ENCODE peak calls at places on chromosome 6, in nine cellular contexts. P is heart right ventricle, D is WTC11, N is ovary, R is upper lobe of right lung, M is astrocyte of the cerebellum, W is OCI-LY7, T is HFFc6, G is tibial artery. Y is an unnamed sample.

GRCh38 chr6:8529250-8529649 is 93.9 kb upstream of the SLC35B3 start:
- DNase-seq in P (no peak), D (no peak), N (no peak), R (no peak), M (no peak), W (no peak), T (no peak), G (no peak), Y (no peak)

GRCh38 chr6:154318711-154319110 is 37.9 kb downstream of the IPCEF1 start:
- DNase-seq in P (no peak), D (no peak), N (no peak), R (no peak), M (no peak), W (no peak), T (no peak), G (no peak), Y (no peak)

GRCh38 chr6:109690373-109690739 is 646 bp downstream of the AK9 start:
- DNase-seq in P (peak; percentile 55), D (peak; percentile 88), N (peak; percentile 56), R (peak; percentile 89), M (no peak), W (peak; percentile 63), T (no peak), G (peak; percentile 74), Y (no peak)

GRCh38 chr6:159540883-159541282 is 152.2 kb downstream of the SOD2 start:
- DNase-seq in P (no peak), D (no peak), N (no peak), R (no peak), M (no peak), W (no peak), T (no peak), G (no peak), Y (no peak)

GRCh38 chr6:53795702-53796450 is 1.1 kb downstream of the LRRC1 start:
- DNase-seq in P (peak; percentile 38), D (peak; percentile 50), N (peak; percentile 45), R (peak; percentile 73), M (no peak), W (peak; percentile 32), T (no peak), G (peak; percentile 80), Y (no peak)

GRCh38 chr6:127148511-127148910 is 30.0 kb downstream of the RSPO3 start:
- DNase-seq in P (no peak), D (no peak), N (no peak), R (no peak), M (no peak), W (no peak), T (no peak), G (no peak), Y (no peak)

GRCh38 chr6:98836025-98836961 is 1.9 kb downstream of the POU3F2 start:
- DNase-seq in P (no peak), D (peak; percentile 68), N (peak; percentile 13), R (no peak), M (no peak), W (no peak), T (no peak), G (no peak), Y (no peak)

GRCh38 chr6:17580518-17581048 is 19.5 kb upstream of the FAM8A1 start:
- DNase-seq in P (peak; percentile 31), D (peak; percentile 60), N (peak; percentile 60), R (peak; percentile 78), M (peak; percentile 11), W (no peak), T (no peak), G (peak; percentile 72), Y (no peak)

GRCh38 chr6:11246722-11247121 is 14.3 kb upstream of the NEDD9 start:
- DNase-seq in P (no peak), D (no peak), N (no peak), R (no peak), M (no peak), W (no peak), T (no peak), G (no peak), Y (no peak)

GRCh38 chr6:134740473-134741192 is 209.3 kb downstream of the ALDH8A1 start:
- DNase-seq in P (no peak), D (no peak), N (no peak), R (no peak), M (peak; percentile 35), W (no peak), T (peak; percentile 52), G (no peak), Y (no peak)

GRCh38 chr6:138473144-138473543 is 26.1 kb downstream of the NHSL1 start:
- DNase-seq in P (no peak), D (no peak), N (no peak), R (no peak), M (no peak), W (no peak), T (no peak), G (no peak), Y (no peak)

GRCh38 chr6:37696841-37697735 is 595 bp downstream of the MDGA1 start:
- DNase-seq in P (peak; percentile 34), D (peak; percentile 25), N (peak; percentile 48), R (peak; percentile 69), M (no peak), W (no peak), T (no peak), G (no peak), Y (no peak)

GRCh38 chr6:110180228-110181008 is at the start of gene CDC40:
- DNase-seq in P (peak; percentile 63), D (peak; percentile 48), N (peak; percentile 71), R (peak; percentile 73), M (no peak), W (no peak), T (no peak), G (peak; percentile 76), Y (no peak)

GRCh38 chr6:134295953-134296553 is 21.9 kb downstream of the SGK1 start:
- DNase-seq in P (no peak), D (no peak), N (peak; percentile 55), R (no peak), M (peak; percentile 87), W (peak; percentile 10), T (peak; percentile 97), G (peak; percentile 74), Y (peak; percentile 94)

GRCh38 chr6:70222350-70222749 is 80.5 kb downstream of the COL9A1 start:
- DNase-seq in P (no peak), D (no peak), N (no peak), R (no peak), M (no peak), W (no peak), T (no peak), G (no peak), Y (no peak)

GRCh38 chr6:57221191-57221935 is 744 bp downstream of the RAB23 start:
- DNase-seq in P (peak; percentile 64), D (peak; percentile 88), N (peak; percentile 77), R (peak; percentile 78), M (no peak), W (peak; percentile 58), T (peak; percentile 12), G (peak; percentile 81), Y (no peak)
- TF ChIP-seq CTCF in P (peak; percentile 49), D (no peak), N (no peak), R (peak; percentile 35), M (peak; percentile 40), W (peak; percentile 53), T (peak; percentile 71), G (peak; percentile 58), Y (no peak)

GRCh38 chr6:152472325-152472724 is 164.8 kb downstream of the SYNE1 start:
- DNase-seq in P (no peak), D (no peak), N (no peak), R (no peak), M (no peak), W (no peak), T (no peak), G (no peak), Y (no peak)

GRCh38 chr6:152474341-152474740 is 162.8 kb downstream of the SYNE1 start:
- DNase-seq in P (no peak), D (no peak), N (no peak), R (no peak), M (no peak), W (no peak), T (no peak), G (no peak), Y (no peak)

GRCh38 chr6:152471459-152472070 is 165.6 kb downstream of the SYNE1 start:
- DNase-seq in P (no peak), D (no peak), N (no peak), R (no peak), M (no peak), W (no peak), T (peak; percentile 18), G (no peak), Y (no peak)
- TF ChIP-seq CTCF in P (no peak), D (no peak), N (no peak), R (no peak), M (no peak), W (no peak), T (no peak), G (no peak), Y (no peak)

GRCh38 chr6:118993803-118994231 is 58.9 kb upstream of the MCM9 start:
- DNase-seq in P (no peak), D (no peak), N (no peak), R (no peak), M (no peak), W (no peak), T (no peak), G (no peak), Y (no peak)
- TF ChIP-seq CTCF in P (no peak), D (no peak), N (no peak), R (no peak), M (no peak), W (no peak), T (no peak), G (no peak), Y (no peak)

GRCh38 chr6:3372184-3372846 is 84.5 kb downstream of the SLC22A23 start:
- DNase-seq in P (no peak), D (no peak), N (no peak), R (no peak), M (no peak), W (no peak), T (no peak), G (no peak), Y (no peak)
- TF ChIP-seq CTCF in P (no peak), D (no peak), N (no peak), R (peak; percentile 5), M (peak; percentile 19), W (peak; percentile 39), T (peak; percentile 19), G (no peak), Y (peak; percentile 17)

GRCh38 chr6:125952764-125953501 is 3.6 kb upstream of the HINT3 start:
- DNase-seq in P (no peak), D (peak; percentile 69), N (no peak), R (peak; percentile 68), M (no peak), W (peak; percentile 18), T (peak; percentile 33), G (no peak), Y (no peak)

GRCh38 chr6:125954735-125955410 is 1.7 kb upstream of the HINT3 start:
- DNase-seq in P (no peak), D (no peak), N (no peak), R (no peak), M (no peak), W (no peak), T (no peak), G (no peak), Y (no peak)

GRCh38 chr6:125951323-125951722 is 5.2 kb upstream of the HINT3 start:
- DNase-seq in P (no peak), D (no peak), N (no peak), R (no peak), M (no peak), W (no peak), T (no peak), G (no peak), Y (no peak)

GRCh38 chr6:125950293-125950692 is 6.3 kb upstream of the HINT3 start:
- DNase-seq in P (no peak), D (peak; percentile 47), N (no peak), R (no peak), M (no peak), W (no peak), T (peak; percentile 77), G (no peak), Y (no peak)

GRCh38 chr6:125953502-125953875 is 3.1 kb upstream of the HINT3 start:
- DNase-seq in P (no peak), D (peak; percentile 75), N (no peak), R (no peak), M (no peak), W (peak; percentile 34), T (no peak), G (no peak), Y (no peak)
- TF ChIP-seq CTCF in P (no peak), D (no peak), N (no peak), R (no peak), M (peak; percentile 10), W (peak; percentile 32), T (no peak), G (no peak), Y (no peak)